ENCODE peak calls at places on chromosomes 13 and 19, in four cellular contexts. K, V, Q and D are unnamed samples.

GRCh38 chr13:40319699-40320586 is 346.5 kb downstream of the FOXO1 start:
- DNase-seq in K (no peak), Q (no peak), V (no peak), D (no peak)

GRCh38 chr13:45784755-45785675 is 66.5 kb downstream of the SIAH3 start:
- DNase-seq in V (no peak), K (no peak), Q (no peak), D (no peak)

GRCh38 chr13:49890376-49890775 is 45.8 kb downstream of the SPRYD7 start:
- DNase-seq in K (no peak), V (no peak), Q (no peak), D (no peak)

GRCh38 chr13:54573186-54573585 is 1544.6 kb downstream of the OLFM4 start:
- DNase-seq in V (no peak), Q (no peak), K (no peak), D (no peak)

GRCh38 chr19:31353826-31354225 is 4.6 kb upstream of the TSHZ3 start:
- DNase-seq in V (no peak), Q (no peak), K (no peak), D (no peak)

GRCh38 chr13:92622905-92623304 is 603.7 kb upstream of the GPC6 start:
- DNase-seq in Q (no peak), V (no peak), K (no peak), D (no peak)

GRCh38 chr19:34459614-34460013 is 21.9 kb upstream of the WTIP start:
- DNase-seq in Q (no peak), V (peak; percentile 51), K (peak; percentile 5), D (no peak)

GRCh38 chr13:74575729-74576125 is 441.5 kb upstream of the KLF12 start:
- DNase-seq in K (no peak), Q (peak; percentile 82), V (no peak), D (peak; percentile 44)

GRCh38 chr19:40191836-40192646 is 815 bp downstream of the MAP3K10 start:
- DNase-seq in V (peak; percentile 15), K (peak; percentile 2), Q (no peak), D (peak; percentile 39)

GRCh38 chr13:65456150-65456912 is 1773.8 kb downstream of the PCDH9 start:
- DNase-seq in K (no peak), Q (no peak), V (no peak), D (no peak)

GRCh38 chr13:73325351-73326214 is 266.8 kb downstream of the KLF5 start:
- DNase-seq in Q (no peak), K (no peak), V (no peak), D (no peak)

GRCh38 chr13:114089751-114090400 is 42.5 kb downstream of the RASA3 start:
- DNase-seq in Q (no peak), K (peak; percentile 66), V (no peak), D (no peak)

GRCh38 chr19:41310031-41310831 is at the start of gene CCDC97:
- DNase-seq in K (peak; percentile 79), V (peak; percentile 84), Q (peak; percentile 89), D (peak; percentile 80)

GRCh38 chr13:46964789-46965527 is 68.1 kb upstream of the HTR2A start:
- DNase-seq in K (no peak), Q (no peak), V (no peak), D (peak; percentile 52)

GRCh38 chr19:33024398-33024797 is 40.3 kb downstream of the RHPN2 start:
- DNase-seq in V (peak; percentile 73), Q (no peak), K (no peak), D (peak; percentile 30)

GRCh38 chr13:84810781-84811180 is 928.5 kb upstream of the SLITRK1 start:
- DNase-seq in V (no peak), K (no peak), Q (no peak), D (no peak)

GRCh38 chr19:35760711-35761349 is 2.9 kb downstream of the PROSER3 start:
- DNase-seq in Q (no peak), K (no peak), V (no peak), D (peak; percentile 79)

GRCh38 chr13:20847298-20847697 is 55.2 kb downstream of the XPO4 start:
- DNase-seq in V (no peak), K (no peak), Q (no peak), D (no peak)

GRCh38 chr13:74074723-74075122 is 59.5 kb downstream of the KLF12 start:
- DNase-seq in V (no peak), K (no peak), Q (no peak), D (peak; percentile 52)

GRCh38 chr19:15418112-15418587 is 638 bp downstream of the AKAP8L start:
- DNase-seq in V (no peak), K (no peak), Q (no peak), D (peak; percentile 44)

GRCh38 chr13:26132756-26133155 is 80.9 kb upstream of the SHISA2 start:
- DNase-seq in V (no peak), Q (no peak), K (no peak), D (peak; percentile 54)

GRCh38 chr19:18464646-18465045 is 26.7 kb upstream of the ISYNA1 start:
- DNase-seq in V (no peak), K (peak; percentile 44), Q (peak; percentile 93), D (peak; percentile 85)

GRCh38 chr13:31149604-31150003 is 12.1 kb downstream of the HSPH1 start:
- DNase-seq in K (no peak), V (no peak), Q (no peak), D (no peak)

GRCh38 chr13:106133025-106133424 is 402.4 kb downstream of the EFNB2 start:
- DNase-seq in Q (no peak), K (no peak), V (peak; percentile 4), D (peak; percentile 51)

GRCh38 chr13:27170521-27171243 is 929 bp downstream of the USP12 start:
- DNase-seq in K (no peak), V (peak; percentile 36), Q (peak; percentile 67), D (peak; percentile 57)

GRCh38 chr13:79533781-79534400 is 52.9 kb downstream of the NDFIP2 start:
- DNase-seq in Q (no peak), V (no peak), K (no peak), D (peak; percentile 5)

GRCh38 chr13:97339019-97339988 is 94.7 kb upstream of the RAP2A start:
- DNase-seq in V (no peak), K (no peak), Q (peak; percentile 85), D (peak; percentile 95)

GRCh38 chr13:51849145-51850101 is 4.4 kb upstream of the TMEM272 start:
- DNase-seq in Q (no peak), K (no peak), V (peak; percentile 7), D (peak; percentile 8)